ENCODE peak calls at places on chromosomes 12 and 14, in eight cellular contexts. A, V, T, Z, F, J, S and I are unnamed samples.

GRCh38 chr12:65742481-65742971 is 81.8 kb upstream of the HMGA2 start:
- DNase-seq in S (peak), T (no peak), V (no peak), A (no peak), Z (no peak), F (no peak), J (no peak), I (no peak)

GRCh38 chr14:87109271-87109670 is 883.7 kb downstream of the GALC start:
- DNase-seq in V (no peak), J (no peak), S (no peak), Z (no peak), T (no peak), F (no peak), A (no peak), I (no peak)

GRCh38 chr12:93245543-93245942 is 132.2 kb upstream of the NUDT4 start:
- DNase-seq in T (no peak), A (no peak), V (no peak), F (no peak), Z (no peak), J (no peak), S (no peak), I (no peak)

GRCh38 chr12:125593269-125593668 is 528.0 kb downstream of the AACS start:
- DNase-seq in T (no peak), Z (no peak), A (no peak), J (no peak), F (no peak), V (no peak), S (no peak), I (no peak)

GRCh38 chr14:74980746-74981661 is 21.7 kb upstream of the EIF2B2 start:
- DNase-seq in J (peak), V (no peak), A (peak), Z (peak), T (no peak), F (no peak), S (peak), I (no peak)

GRCh38 chr12:22924391-22924790 is 299.4 kb downstream of the ETNK1 start:
- DNase-seq in T (no peak), V (no peak), Z (no peak), J (no peak), S (no peak), A (no peak), F (no peak), I (no peak)

GRCh38 chr12:818733-819132 is 66.4 kb downstream of the WNK1 start:
- DNase-seq in F (no peak), V (no peak), Z (peak), T (no peak), J (no peak), A (no peak), S (peak), I (no peak)

GRCh38 chr14:70077005-70077404 is 111.7 kb downstream of the SLC8A3 start:
- DNase-seq in Z (no peak), J (no peak), S (no peak), V (no peak), A (no peak), F (no peak), T (no peak), I (no peak)

GRCh38 chr14:73227812-73228781 is 9.2 kb upstream of the PAPLN start:
- DNase-seq in A (no peak), V (no peak), T (peak), S (peak), J (peak), Z (peak), F (peak), I (peak)

GRCh38 chr12:117596968-117597367 is 235.5 kb upstream of the NOS1 start:
- DNase-seq in Z (peak), J (no peak), A (no peak), S (no peak), T (no peak), V (no peak), F (peak), I (no peak)

GRCh38 chr12:122643207-122643805 is 59.9 kb downstream of the HCAR2 start:
- DNase-seq in T (no peak), A (no peak), S (no peak), V (no peak), Z (no peak), J (no peak), F (no peak), I (no peak)

GRCh38 chr12:6533653-6534157 is 612 bp upstream of the GAPDH start:
- DNase-seq in A (peak), Z (peak), T (peak), S (peak), J (peak), F (peak), V (peak), I (no peak)

GRCh38 chr14:37985826-37986470 is 221.8 kb upstream of the SSTR1 start:
- DNase-seq in S (peak), T (peak), F (peak), J (peak), V (peak), A (no peak), Z (peak), I (no peak)

GRCh38 chr12:47942327-47943230 is 20.8 kb upstream of the TMEM106C start:
- DNase-seq in V (peak), J (no peak), T (no peak), F (no peak), A (no peak), S (peak), Z (no peak), I (no peak)

GRCh38 chr12:3520168-3520567 is 29.2 kb downstream of the PRMT8 start:
- DNase-seq in S (peak), V (no peak), T (peak), Z (peak), F (peak), J (no peak), A (no peak), I (no peak)

GRCh38 chr14:100148837-100149731 is 10.4 kb downstream of the DEGS2 start:
- DNase-seq in Z (no peak), F (no peak), A (no peak), T (no peak), V (no peak), S (no peak), J (no peak), I (no peak)

GRCh38 chr12:65868133-65868705 is 43.9 kb downstream of the HMGA2 start:
- DNase-seq in Z (no peak), V (no peak), S (peak), T (no peak), F (no peak), J (no peak), A (no peak), I (peak)

GRCh38 chr14:96634481-96634880 is 132.3 kb downstream of the PAPOLA start:
- DNase-seq in Z (no peak), J (peak), A (no peak), F (no peak), T (no peak), S (no peak), V (no peak), I (no peak)

GRCh38 chr14:95300697-95301526 is 18.8 kb downstream of the CLMN start:
- DNase-seq in F (no peak), J (no peak), S (no peak), V (no peak), A (no peak), T (no peak), Z (no peak), I (no peak)

GRCh38 chr12:3164454-3165310 is 87.5 kb downstream of the TSPAN9 start:
- DNase-seq in A (no peak), F (no peak), T (no peak), J (no peak), V (no peak), Z (no peak), S (peak), I (no peak)

GRCh38 chr14:52852810-52853521 is 61.6 kb upstream of the GNPNAT1 start:
- DNase-seq in V (no peak), A (no peak), T (no peak), Z (no peak), S (peak), F (no peak), J (no peak), I (no peak)

GRCh38 chr12:90333939-90334338 is 621.0 kb downstream of the CCER1 start:
- DNase-seq in Z (peak), V (no peak), T (no peak), J (no peak), A (no peak), F (no peak), S (peak), I (no peak)

GRCh38 chr14:105491366-105492006 is 440 bp downstream of the TEDC1 start:
- DNase-seq in T (peak), F (peak), J (peak), Z (peak), S (peak), V (peak), A (peak), I (peak)

GRCh38 chr12:4107436-4107878 is 166.1 kb upstream of the CCND2 start:
- DNase-seq in J (peak), V (peak), A (no peak), T (peak), F (peak), Z (peak), S (peak), I (peak)

GRCh38 chr12:67269632-67270578 is 747 bp downstream of the CAND1 start:
- DNase-seq in T (peak), J (peak), A (peak), S (peak), F (peak), V (peak), Z (peak), I (no peak)

GRCh38 chr12:20211537-20211936 is 156.8 kb upstream of the PDE3A start:
- DNase-seq in F (no peak), S (no peak), J (no peak), A (no peak), V (no peak), T (no peak), Z (no peak), I (no peak)

GRCh38 chr14:62126885-62127478 is 364.8 kb downstream of the SNAPC1 start:
- DNase-seq in Z (peak), J (no peak), V (peak), T (no peak), A (no peak), F (peak), S (peak), I (no peak)

GRCh38 chr14:68593806-68594536 is 198.9 kb downstream of the ZFP36L1 start:
- DNase-seq in S (peak), F (no peak), Z (no peak), J (no peak), A (peak), V (no peak), T (peak), I (no peak)

GRCh38 chr14:59332727-59333126 is 132.5 kb downstream of the GPR135 start:
- DNase-seq in S (peak), J (no peak), Z (peak), V (no peak), T (no peak), F (no peak), A (no peak), I (no peak)

GRCh38 chr14:95222870-95223398 is 65.6 kb upstream of the DICER1 start:
- DNase-seq in F (no peak), Z (no peak), S (peak), T (no peak), V (no peak), J (no peak), A (no peak), I (no peak)

GRCh38 chr12:9669534-9669933 is at the start of gene CLEC2D:
- DNase-seq in V (no peak), Z (no peak), A (no peak), T (no peak), F (no peak), S (no peak), J (no peak), I (no peak)

GRCh38 chr12:45464699-45465098 is 248.8 kb downstream of the ANO6 start:
- DNase-seq in T (no peak), V (no peak), S (peak), J (no peak), Z (peak), F (peak), A (no peak), I (no peak)

GRCh38 chr12:119669744-119670472 is 2.0 kb downstream of the PRKAB1 start:
- DNase-seq in V (no peak), F (peak), A (no peak), Z (peak), S (peak), J (peak), T (no peak), I (no peak)

GRCh38 chr12:27974735-27975221 is 2.2 kb upstream of the PTHLH start:
- DNase-seq in A (no peak), V (no peak), S (no peak), Z (no peak), J (no peak), F (no peak), T (no peak), I (no peak)

GRCh38 chr12:83843531-83843930 is 1069.1 kb downstream of the SLC6A15 start:
- DNase-seq in T (no peak), J (no peak), V (no peak), A (no peak), F (no peak), S (peak), Z (no peak), I (no peak)

GRCh38 chr12:6423267-6424007 is 21.3 kb upstream of the CD27 start:
- DNase-seq in F (peak), Z (peak), T (peak), S (peak), A (peak), J (peak), V (peak), I (peak)

GRCh38 chr14:85974602-85975001 is 444.7 kb downstream of the FLRT2 start:
- DNase-seq in S (no peak), J (no peak), V (no peak), F (no peak), T (no peak), Z (no peak), A (no peak), I (no peak)

DNA sequence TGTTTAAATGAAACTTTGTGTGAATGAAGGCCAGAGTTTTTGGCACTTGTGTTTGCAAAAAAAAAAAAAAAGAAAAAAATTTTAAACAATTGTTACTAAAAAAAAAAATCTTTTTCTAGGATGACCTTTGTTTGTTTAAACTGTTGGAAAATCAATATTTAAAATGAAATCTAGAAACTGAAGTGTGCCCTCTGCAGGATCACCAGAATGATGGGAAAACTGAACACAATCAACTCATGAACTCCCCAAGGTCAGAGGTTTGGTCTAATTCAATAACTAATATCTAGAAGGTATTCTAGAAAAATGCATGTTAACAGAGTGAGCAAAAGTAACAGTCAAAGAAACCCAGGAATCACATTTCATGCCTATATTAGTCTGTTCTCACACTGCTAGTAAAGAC is 448.9 kb downstream of the FLRT2 start:
- DNase-seq in T (no peak), S (no peak), Z (no peak), F (no peak), A (no peak), J (no peak), V (no peak), I (no peak)
- TF ChIP-seq CTCF in T (no peak), S (peak), Z (peak), F (no peak), A (no peak), J (no peak), V (no peak), I (no peak)

DNA sequence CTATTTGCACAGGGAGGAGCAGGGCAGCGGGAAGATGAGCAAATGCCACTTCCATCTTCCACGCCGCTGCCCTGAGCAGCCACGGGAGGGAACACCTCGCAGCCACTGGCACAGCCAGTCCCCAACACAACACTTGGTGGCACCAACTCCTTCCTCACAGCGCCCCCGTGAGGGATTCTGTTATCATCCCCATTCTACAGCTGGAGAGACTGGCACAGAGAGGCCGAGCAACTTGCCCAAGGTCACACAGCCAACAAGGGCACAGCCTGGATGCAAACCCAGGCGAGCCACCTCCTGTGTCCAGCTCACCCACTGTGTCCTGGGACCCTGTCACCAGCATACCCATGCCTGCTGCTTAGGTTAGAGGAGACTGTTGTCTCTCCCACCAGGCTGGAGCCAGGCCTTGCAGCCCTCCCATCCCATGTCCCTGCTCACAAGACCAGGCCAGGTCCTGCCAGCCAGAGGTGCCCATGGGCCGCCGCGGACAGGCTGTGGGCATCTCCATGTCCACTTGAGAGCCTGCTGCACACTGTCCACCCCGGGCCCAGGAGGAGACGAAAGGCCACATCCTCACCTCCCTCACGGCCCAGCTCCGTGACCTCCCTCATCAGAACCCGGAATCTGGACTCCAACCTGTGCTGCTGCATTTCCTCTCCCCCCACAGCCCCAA is 57.0 kb downstream of the NCOR2 start:
- DNase-seq in S (peak), V (no peak), J (no peak), T (no peak), F (peak), A (no peak), Z (peak), I (no peak)
- TF ChIP-seq CTCF in S (peak), V (no peak), J (no peak), T (no peak), F (peak), A (no peak), Z (peak), I (no peak)

GRCh38 chr12:19131020-19131431 is 1.5 kb downstream of the PLEKHA5 start:
- DNase-seq in F (peak), S (peak), T (no peak), A (no peak), Z (peak), J (peak), V (peak), I (no peak)
- TF ChIP-seq CTCF in F (no peak), S (no peak), T (no peak), A (no peak), Z (no peak), J (no peak), V (no peak), I (no peak)

GRCh38 chr12:108519558-108519957 is 4.5 kb downstream of the FICD start:
- DNase-seq in A (no peak), V (no peak), J (no peak), Z (no peak), S (no peak), T (no peak), F (no peak), I (no peak)
- TF ChIP-seq CTCF in A (no peak), V (no peak), J (no peak), Z (peak), S (no peak), T (no peak), F (no peak), I (no peak)

GRCh38 chr12:111322336-111323250 is 46.3 kb downstream of the PHETA1 start:
- DNase-seq in S (no peak), V (no peak), A (no peak), F (no peak), T (peak), Z (no peak), J (no peak), I (no peak)

GRCh38 chr12:111330800-111331752 is 37.8 kb downstream of the PHETA1 start:
- DNase-seq in F (peak), S (peak), A (no peak), V (no peak), T (no peak), Z (peak), J (no peak), I (no peak)

GRCh38 chr12:111328138-111328537 is 40.8 kb downstream of the PHETA1 start:
- DNase-seq in Z (no peak), S (no peak), J (no peak), F (no peak), A (no peak), T (no peak), V (no peak), I (no peak)

GRCh38 chr12:111327474-111327873 is 41.4 kb downstream of the PHETA1 start:
- DNase-seq in T (no peak), S (no peak), V (no peak), F (no peak), Z (no peak), A (no peak), J (no peak), I (no peak)
- TF ChIP-seq CTCF in T (no peak), S (peak), V (peak), F (no peak), Z (peak), A (no peak), J (no peak), I (no peak)

GRCh38 chr12:110029290-110029689 is 19.0 kb downstream of the C12orf76 start:
- DNase-seq in V (no peak), F (no peak), J (no peak), S (no peak), T (no peak), A (no peak), Z (no peak), I (no peak)
- TF ChIP-seq CTCF in V (no peak), F (no peak), J (no peak), S (no peak), T (no peak), A (no peak), Z (no peak), I (no peak)

DNA sequence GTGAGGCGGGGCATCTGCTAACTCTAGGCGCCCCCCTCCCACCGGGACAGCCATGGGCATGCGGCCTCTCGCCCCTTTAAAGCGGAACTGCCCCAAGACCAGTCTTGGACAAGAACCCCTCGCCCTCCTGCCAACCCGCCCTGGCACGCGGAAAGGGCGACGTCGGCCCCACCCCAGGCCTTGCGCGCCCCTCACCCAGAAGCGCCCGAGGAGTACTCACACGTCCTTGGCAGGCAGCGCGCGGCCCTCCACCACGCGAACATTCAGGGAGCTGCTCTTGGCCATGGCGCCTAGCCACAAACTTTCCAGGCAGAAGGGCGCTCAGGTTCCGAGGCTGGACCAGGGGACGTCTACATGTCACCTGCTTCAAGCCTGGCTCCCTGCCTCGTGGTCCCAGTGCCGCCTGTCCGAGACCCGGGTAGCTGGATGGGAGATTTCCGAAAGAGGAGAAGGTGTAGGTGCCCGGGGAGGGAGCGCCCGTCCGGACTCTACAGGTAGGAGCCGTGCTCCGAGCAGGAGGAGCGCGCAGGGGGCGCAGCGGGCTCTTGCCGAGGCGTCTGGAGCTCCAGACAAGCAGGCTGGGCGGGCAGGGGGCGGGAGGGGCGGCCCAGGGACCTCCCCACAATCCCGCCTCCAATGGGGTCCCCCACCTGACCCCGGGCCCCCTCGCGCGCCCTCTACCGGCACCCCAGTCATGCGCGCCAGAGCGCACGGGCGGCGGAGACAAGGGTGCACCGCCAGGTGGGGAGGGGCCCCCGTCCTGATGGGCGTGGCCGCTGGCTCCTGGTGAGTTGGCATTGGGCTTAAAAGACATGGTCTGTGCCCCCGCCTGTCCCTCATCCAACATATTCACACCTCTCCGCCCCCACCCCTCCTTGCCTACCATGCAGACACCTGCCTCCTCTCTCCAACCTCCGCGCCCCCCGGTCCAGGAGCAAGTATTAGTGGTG is at the start of gene RASAL1:
- DNase-seq in A (no peak), T (no peak), Z (peak), F (peak), J (peak), V (peak), S (no peak), I (no peak)
- TF ChIP-seq CTCF in A (no peak), T (peak), Z (peak), F (peak), J (peak), V (peak), S (no peak), I (peak)

GRCh38 chr12:79033788-79034187 is 169.2 kb downstream of the SYT1 start:
- DNase-seq in S (no peak), F (no peak), A (no peak), T (no peak), V (no peak), Z (no peak), J (no peak), I (no peak)
- TF ChIP-seq CTCF in S (no peak), F (no peak), A (no peak), T (no peak), V (no peak), Z (no peak), J (no peak), I (no peak)